ENCODE peak calls at places on chromosomes 5 and 9, in seven cellular contexts. N, C, Q, A, Y, P and Z are unnamed samples.

GRCh38 chr5:109482748-109483147 is 73.0 kb upstream of the PJA2 start:
- DNase-seq in N (no peak), C (no peak), Q (no peak), A (no peak), Y (no peak), P (no peak), Z (no peak)

GRCh38 chr5:17182494-17182893 is 34.9 kb upstream of the BASP1 start:
- DNase-seq in N (no peak), C (peak), Q (no peak), A (peak), Y (no peak), P (no peak), Z (no peak)

GRCh38 chr5:147113967-147114366 is 120.9 kb upstream of the STK32A start:
- DNase-seq in N (no peak), C (no peak), Q (no peak), A (no peak), Y (no peak), P (no peak), Z (no peak)

GRCh38 chr9:113985968-113986585 is 92.0 kb downstream of the AMBP start:
- DNase-seq in N (peak), C (peak), Q (no peak), A (peak), Y (no peak), P (no peak), Z (no peak)

GRCh38 chr5:82620957-82621600 is 342.9 kb upstream of the RPS23 start:
- DNase-seq in N (peak), C (peak), Q (no peak), A (peak), Y (no peak), P (no peak), Z (no peak)

GRCh38 chr9:37293664-37294524 is 128.6 kb upstream of the GRHPR start:
- DNase-seq in N (peak), C (peak), Q (no peak), A (peak), Y (no peak), P (no peak), Z (no peak)

GRCh38 chr5:133952729-133953567 is 15.5 kb downstream of the C5orf15 start:
- DNase-seq in N (peak), C (peak), Q (peak), A (peak), Y (no peak), P (no peak), Z (no peak)

GRCh38 chr5:52961238-52961637 is 27.9 kb upstream of the ITGA2 start:
- DNase-seq in N (peak), C (peak), Q (no peak), A (peak), Y (no peak), P (no peak), Z (no peak)

GRCh38 chr5:122915717-122916399 is 70.4 kb downstream of the SNX24 start:
- DNase-seq in N (peak), C (no peak), Q (peak), A (no peak), Y (no peak), P (no peak), Z (no peak)

GRCh38 chr9:17453751-17454150 is 125.1 kb upstream of the SH3GL2 start:
- DNase-seq in N (no peak), C (no peak), Q (no peak), A (no peak), Y (no peak), P (no peak), Z (no peak)

GRCh38 chr9:93859431-93860215 is 95.5 kb downstream of the BARX1 start:
- DNase-seq in N (no peak), C (no peak), Q (no peak), A (no peak), Y (no peak), P (no peak), Z (no peak)

GRCh38 chr9:128805661-128806060 is 12.6 kb upstream of the ENDOG start:
- DNase-seq in N (no peak), C (no peak), Q (no peak), A (no peak), Y (no peak), P (no peak), Z (no peak)

GRCh38 chr5:152290181-152290580 is 114.9 kb downstream of the NMUR2 start:
- DNase-seq in N (no peak), C (no peak), Q (no peak), A (no peak), Y (no peak), P (no peak), Z (no peak)

GRCh38 chr9:79447308-79447605 is 124.5 kb upstream of the TLE4 start:
- DNase-seq in N (no peak), C (no peak), Q (no peak), A (no peak), Y (no peak), P (no peak), Z (no peak)

GRCh38 chr5:174083041-174083827 is 37.7 kb downstream of the NSG2 start:
- DNase-seq in N (no peak), C (no peak), Q (no peak), A (no peak), Y (no peak), P (no peak), Z (no peak)

GRCh38 chr5:32542216-32543059 is 42.9 kb upstream of the SUB1 start:
- DNase-seq in N (peak), C (peak), Q (no peak), A (peak), Y (no peak), P (no peak), Z (peak)

GRCh38 chr5:157172408-157172807 is 6.3 kb upstream of the GARIN3 start:
- DNase-seq in N (no peak), C (no peak), Q (no peak), A (no peak), Y (no peak), P (peak), Z (peak)

GRCh38 chr5:590343-590742 is 21.8 kb upstream of the CEP72 start:
- DNase-seq in N (no peak), C (peak), Q (no peak), A (no peak), Y (no peak), P (no peak), Z (no peak)

GRCh38 chr9:8262625-8263622 is 463.3 kb upstream of the DMAC1 start:
- DNase-seq in N (no peak), C (no peak), Q (no peak), A (no peak), Y (no peak), P (no peak), Z (no peak)

GRCh38 chr9:112032009-112032408 is 135.4 kb downstream of the UGCG start:
- DNase-seq in N (no peak), C (no peak), Q (no peak), A (no peak), Y (no peak), P (no peak), Z (no peak)

GRCh38 chr9:36903541-36904435 is 130.3 kb downstream of the PAX5 start:
- DNase-seq in N (peak), C (peak), Q (peak), A (peak), Y (peak), P (no peak), Z (no peak)

GRCh38 chr9:27181381-27181780 is 72.4 kb downstream of the TEK start:
- DNase-seq in N (peak), C (peak), Q (no peak), A (peak), Y (no peak), P (no peak), Z (no peak)

GRCh38 chr9:70802206-70802605 is 319.2 kb downstream of the TRPM3 start:
- DNase-seq in N (peak), C (peak), Q (no peak), A (no peak), Y (no peak), P (no peak), Z (no peak)

GRCh38 chr5:115686692-115687054 is 60.8 kb upstream of the TMED7 start:
- DNase-seq in N (peak), C (peak), Q (no peak), A (peak), Y (no peak), P (no peak), Z (no peak)

GRCh38 chr9:72856985-72857631 is 95.7 kb downstream of the ALDH1A1 start:
- DNase-seq in N (peak), C (peak), Q (peak), A (peak), Y (peak), P (no peak), Z (no peak)

GRCh38 chr5:154308457-154309360 is 118.2 kb downstream of the GALNT10 start:
- DNase-seq in N (peak), C (peak), Q (no peak), A (peak), Y (peak), P (no peak), Z (no peak)

GRCh38 chr5:98813755-98814154 is 40.3 kb downstream of the RGMB start:
- DNase-seq in N (no peak), C (no peak), Q (no peak), A (no peak), Y (no peak), P (no peak), Z (no peak)

GRCh38 chr9:92616199-92617129 is 53.5 kb downstream of the IPPK start:
- DNase-seq in N (peak), C (no peak), Q (no peak), A (no peak), Y (no peak), P (no peak), Z (no peak)

GRCh38 chr5:127186657-127187056 is 103.9 kb upstream of the MEGF10 start:
- DNase-seq in N (no peak), C (no peak), Q (no peak), A (peak), Y (peak), P (no peak), Z (no peak)

GRCh38 chr5:1745190-1745805 is 54.3 kb downstream of the MRPL36 start:
- DNase-seq in N (no peak), C (no peak), Q (peak), A (no peak), Y (no peak), P (no peak), Z (no peak)

GRCh38 chr5:37153661-37154060 is 95.5 kb downstream of the CPLANE1 start:
- DNase-seq in N (no peak), C (no peak), Q (no peak), A (no peak), Y (no peak), P (no peak), Z (no peak)

GRCh38 chr9:90801507-90802289 is at the start of gene SYK:
- DNase-seq in N (no peak), C (no peak), Q (peak), A (no peak), Y (no peak), P (no peak), Z (no peak)

GRCh38 chr9:108780949-108781734 is 74.6 kb downstream of the ACTL7B start:
- DNase-seq in N (no peak), C (no peak), Q (no peak), A (no peak), Y (no peak), P (no peak), Z (no peak)

GRCh38 chr5:72633041-72633445 is 125.8 kb upstream of the ZNF366 start:
- DNase-seq in N (no peak), C (peak), Q (no peak), A (peak), Y (no peak), P (no peak), Z (no peak)

GRCh38 chr9:132588098-132588497 is 5.7 kb downstream of the BARHL1 start:
- DNase-seq in N (no peak), C (no peak), Q (no peak), A (no peak), Y (no peak), P (no peak), Z (no peak)